ENCODE peak calls at places on chromosome 18, in five cellular contexts. One of them, this sample, is unnamed.

GRCh38 chr18:7020995-7021777 is 96.4 kb downstream of the LAMA1 start:
- DNase-seq in HT-29: no peak
- DNase-seq in adrenal gland: no peak
- DNase-seq in GM10248: no peak
- DNase-seq in activated CD4-positive, alpha-beta T cell treated with anti-CD3 and anti-CD28 coated beads, Interleukin-2, amount 50 U/mL, for 48 hours: no peak
- DNase-seq in this sample: no peak

GRCh38 chr18:61901334-61901986 is 8.7 kb upstream of the RNF152 start:
- DNase-seq in HT-29: peak
- DNase-seq in adrenal gland: peak
- DNase-seq in GM10248: peak
- DNase-seq in activated CD4-positive, alpha-beta T cell treated with anti-CD3 and anti-CD28 coated beads, Interleukin-2, amount 50 U/mL, for 48 hours: peak
- DNase-seq in this sample: peak

GRCh38 chr18:21110667-21111350 is 804 bp downstream of the ROCK1 start:
- DNase-seq in HT-29: peak
- DNase-seq in adrenal gland: peak
- DNase-seq in GM10248: peak
- DNase-seq in activated CD4-positive, alpha-beta T cell treated with anti-CD3 and anti-CD28 coated beads, Interleukin-2, amount 50 U/mL, for 48 hours: peak
- DNase-seq in this sample: peak

GRCh38 chr18:75896865-75897264 is 469.4 kb upstream of the SMIM21 start:
- DNase-seq in HT-29: peak
- DNase-seq in adrenal gland: no peak
- DNase-seq in GM10248: no peak
- DNase-seq in activated CD4-positive, alpha-beta T cell treated with anti-CD3 and anti-CD28 coated beads, Interleukin-2, amount 50 U/mL, for 48 hours: no peak
- DNase-seq in this sample: no peak

GRCh38 chr18:70491734-70492348 is 203.0 kb downstream of the SOCS6 start:
- DNase-seq in HT-29: peak
- DNase-seq in adrenal gland: peak
- DNase-seq in GM10248: peak
- DNase-seq in activated CD4-positive, alpha-beta T cell treated with anti-CD3 and anti-CD28 coated beads, Interleukin-2, amount 50 U/mL, for 48 hours: peak
- DNase-seq in this sample: peak

GRCh38 chr18:13471971-13472628 is 253.5 kb downstream of the LDLRAD4 start:
- DNase-seq in HT-29: no peak
- DNase-seq in adrenal gland: no peak
- DNase-seq in GM10248: no peak
- DNase-seq in activated CD4-positive, alpha-beta T cell treated with anti-CD3 and anti-CD28 coated beads, Interleukin-2, amount 50 U/mL, for 48 hours: no peak
- DNase-seq in this sample: no peak

GRCh38 chr18:26863122-26863879 is 2.2 kb downstream of the AQP4 start:
- DNase-seq in HT-29: peak
- DNase-seq in adrenal gland: peak
- DNase-seq in GM10248: no peak
- DNase-seq in activated CD4-positive, alpha-beta T cell treated with anti-CD3 and anti-CD28 coated beads, Interleukin-2, amount 50 U/mL, for 48 hours: no peak
- DNase-seq in this sample: no peak

GRCh38 chr18:49018961-49019445 is 68.2 kb upstream of the SMAD7 start:
- DNase-seq in HT-29: no peak
- DNase-seq in adrenal gland: no peak
- DNase-seq in GM10248: no peak
- DNase-seq in activated CD4-positive, alpha-beta T cell treated with anti-CD3 and anti-CD28 coated beads, Interleukin-2, amount 50 U/mL, for 48 hours: no peak
- DNase-seq in this sample: no peak

GRCh38 chr18:23141022-23141999 is 6.0 kb downstream of the CABLES1 start:
- DNase-seq in HT-29: peak
- DNase-seq in adrenal gland: peak
- DNase-seq in GM10248: no peak
- DNase-seq in activated CD4-positive, alpha-beta T cell treated with anti-CD3 and anti-CD28 coated beads, Interleukin-2, amount 50 U/mL, for 48 hours: no peak
- DNase-seq in this sample: no peak

This sample was measured in LHCN-M2.